ENCODE peak calls at places on chromosome 18, in four cellular contexts. V, X, C and U are unnamed samples.

GRCh38 chr18:37483221-37483971 is 82.2 kb downstream of the CELF4 start:
- DNase-seq in V (no peak), X (no peak), C (peak; percentile 43), U (no peak)

GRCh38 chr18:79947881-79948610 is 3.4 kb downstream of the SLC66A2 start:
- DNase-seq in V (no peak), X (peak; percentile 34), C (no peak), U (peak; percentile 59)

GRCh38 chr18:34120294-34120693 is 104.4 kb downstream of the NOL4 start:
- DNase-seq in V (no peak), X (no peak), C (no peak), U (no peak)

GRCh38 chr18:28365406-28365805 is 188.5 kb upstream of the CDH2 start:
- DNase-seq in V (no peak), X (no peak), C (no peak), U (no peak)

GRCh38 chr18:10908760-10909159 is 240.6 kb downstream of the PIEZO2 start:
- DNase-seq in V (no peak), X (no peak), C (no peak), U (peak; percentile 62)

GRCh38 chr18:1357724-1358123 is 453.1 kb downstream of the ADCYAP1 start:
- DNase-seq in V (no peak), X (no peak), C (no peak), U (no peak)

GRCh38 chr18:79496978-79497637 is 101.4 kb downstream of the NFATC1 start:
- DNase-seq in V (peak; percentile 29), X (peak; percentile 16), C (peak; percentile 73), U (no peak)

GRCh38 chr18:3151379-3152264 is 68.1 kb downstream of the MYOM1 start:
- DNase-seq in V (no peak), X (no peak), C (peak; percentile 53), U (no peak)

GRCh38 chr18:31454066-31454708 is 6.6 kb downstream of the DSG3 start:
- DNase-seq in V (no peak), X (no peak), C (no peak), U (no peak)

GRCh38 chr18:23281626-23282436 is 146.5 kb downstream of the CABLES1 start:
- DNase-seq in V (no peak), X (no peak), C (peak; percentile 68), U (no peak)

GRCh38 chr18:55534996-55535395 is 53.0 kb downstream of the TCF4 start:
- DNase-seq in V (no peak), X (no peak), C (no peak), U (no peak)
- TF ChIP-seq CTCF in V (no peak), X (no peak), C (no peak), U (no peak)

GRCh38 chr18:25974630-25975077 is 115.8 kb downstream of the SS18 start:
- DNase-seq in V (no peak), X (no peak), C (peak; percentile 15), U (no peak)
- H3K4me3 ChIP-seq in V (no peak overlapping the region), X (no peak overlapping the region), C (no peak overlapping the region), U (no peak overlapping the region)

GRCh38 chr18:77100751-77101355 is 31.7 kb downstream of the MBP start:
- DNase-seq in V (no peak), X (peak; percentile 18), C (no peak), U (no peak)
- H3K4me1 ChIP-seq in V (peaks cover 92% of the 10 kb centered on the region), X (peaks cover 39% of the 10 kb centered on the region), C (peaks cover 23% of the 10 kb centered on the region), U (peaks cover 14% of the 10 kb centered on the region)

GRCh38 chr18:32469190-32469611 is 1.5 kb downstream of the GAREM1 start:
- DNase-seq in V (peak; percentile 24), X (peak; percentile 47), C (peak; percentile 39), U (peak; percentile 71)
- TF ChIP-seq CTCF in V (peak; percentile 60), X (no peak), C (no peak), U (no peak)

GRCh38 chr18:75204262-75204977 is 4.5 kb downstream of the PTGR3 start:
- DNase-seq in V (peak; percentile 50), X (no peak), C (no peak), U (no peak)
- H3K4me3 ChIP-seq in V (peak overlapping the region; percentile 85), X (peak overlapping the region; percentile 50), C (no peak overlapping the region), U (peak overlapping the region; percentile 25)